ENCODE peak calls at places on chromosomes 6 and 20, in nine cellular contexts. One of them, this sample, is unnamed.

GRCh38 chr6:155163616-155164015 is 100.2 kb upstream of the CLDN20 start:
- DNase-seq in body of pancreas: no peak
- DNase-seq in uterus: no peak
- DNase-seq in pancreas: no peak
- DNase-seq in CD8-positive, alpha-beta T cell: no peak
- DNase-seq in A673: no peak
- DNase-seq in OCI-LY7: no peak
- DNase-seq in adrenal gland: no peak
- DNase-seq in small intestine: no peak
- DNase-seq in this sample: no peak

GRCh38 chr20:58614984-58615760 is 35.9 kb upstream of the STX16 start:
- DNase-seq in CD8-positive, alpha-beta T cell: no peak
- DNase-seq in adrenal gland: no peak
- DNase-seq in body of pancreas: no peak
- DNase-seq in A673: no peak
- DNase-seq in small intestine: no peak
- DNase-seq in OCI-LY7: no peak
- DNase-seq in pancreas: no peak
- DNase-seq in uterus: no peak
- DNase-seq in this sample: no peak

GRCh38 chr20:25054995-25055629 is 2.8 kb downstream of the ACSS1 start:
- DNase-seq in pancreas: peak; percentile 9
- DNase-seq in OCI-LY7: no peak
- DNase-seq in uterus: no peak
- DNase-seq in CD8-positive, alpha-beta T cell: no peak
- DNase-seq in A673: no peak
- DNase-seq in adrenal gland: peak; percentile 49
- DNase-seq in body of pancreas: no peak
- DNase-seq in small intestine: peak; percentile 61
- DNase-seq in this sample: no peak

GRCh38 chr6:117191448-117191847 is 73.9 kb upstream of the VGLL2 start:
- DNase-seq in A673: no peak
- DNase-seq in pancreas: no peak
- DNase-seq in small intestine: no peak
- DNase-seq in adrenal gland: no peak
- DNase-seq in CD8-positive, alpha-beta T cell: no peak
- DNase-seq in body of pancreas: no peak
- DNase-seq in OCI-LY7: no peak
- DNase-seq in uterus: no peak
- DNase-seq in this sample: no peak

GRCh38 chr6:152305672-152306071 is 331.5 kb downstream of the SYNE1 start:
- DNase-seq in adrenal gland: no peak
- DNase-seq in OCI-LY7: no peak
- DNase-seq in uterus: no peak
- DNase-seq in pancreas: no peak
- DNase-seq in CD8-positive, alpha-beta T cell: no peak
- DNase-seq in A673: no peak
- DNase-seq in small intestine: no peak
- DNase-seq in body of pancreas: no peak
- DNase-seq in this sample: no peak

GRCh38 chr6:162904069-162904663 is 176.4 kb downstream of the PACRG start:
- DNase-seq in small intestine: no peak
- DNase-seq in CD8-positive, alpha-beta T cell: no peak
- DNase-seq in pancreas: no peak
- DNase-seq in OCI-LY7: no peak
- DNase-seq in adrenal gland: no peak
- DNase-seq in body of pancreas: no peak
- DNase-seq in uterus: no peak
- DNase-seq in A673: no peak
- DNase-seq in this sample: no peak

GRCh38 chr6:161748535-161749386 is 474.9 kb upstream of the AGPAT4 start:
- DNase-seq in A673: peak; percentile 75
- DNase-seq in adrenal gland: peak; percentile 45
- DNase-seq in CD8-positive, alpha-beta T cell: no peak
- DNase-seq in OCI-LY7: peak; percentile 19
- DNase-seq in small intestine: peak; percentile 43
- DNase-seq in pancreas: peak; percentile 73
- DNase-seq in body of pancreas: peak; percentile 48
- DNase-seq in uterus: no peak
- DNase-seq in this sample: no peak

GRCh38 chr20:11278461-11278860 is 604.7 kb upstream of the JAG1 start:
- DNase-seq in body of pancreas: no peak
- DNase-seq in uterus: no peak
- DNase-seq in A673: no peak
- DNase-seq in pancreas: no peak
- DNase-seq in CD8-positive, alpha-beta T cell: no peak
- DNase-seq in OCI-LY7: no peak
- DNase-seq in small intestine: no peak
- DNase-seq in adrenal gland: no peak
- DNase-seq in this sample: no peak

GRCh38 chr6:116405147-116405546 is 34.4 kb downstream of the DSE start:
- DNase-seq in CD8-positive, alpha-beta T cell: no peak
- DNase-seq in OCI-LY7: peak; percentile 89
- DNase-seq in small intestine: no peak
- DNase-seq in pancreas: no peak
- DNase-seq in uterus: peak; percentile 30
- DNase-seq in A673: no peak
- DNase-seq in adrenal gland: no peak
- DNase-seq in body of pancreas: no peak
- DNase-seq in this sample: no peak

GRCh38 chr6:159023893-159024292 is 20.9 kb downstream of the TAGAP start:
- DNase-seq in body of pancreas: no peak
- DNase-seq in CD8-positive, alpha-beta T cell: no peak
- DNase-seq in small intestine: no peak
- DNase-seq in uterus: no peak
- DNase-seq in pancreas: no peak
- DNase-seq in adrenal gland: no peak
- DNase-seq in OCI-LY7: no peak
- DNase-seq in A673: no peak
- DNase-seq in this sample: no peak

GRCh38 chr6:143936986-143937765 is 70.9 kb downstream of the PLAGL1 start:
- DNase-seq in uterus: no peak
- DNase-seq in adrenal gland: no peak
- DNase-seq in body of pancreas: no peak
- DNase-seq in pancreas: no peak
- DNase-seq in OCI-LY7: no peak
- DNase-seq in small intestine: no peak
- DNase-seq in A673: no peak
- DNase-seq in CD8-positive, alpha-beta T cell: no peak
- DNase-seq in this sample: no peak

GRCh38 chr6:10837692-10837996 is 695 bp downstream of the MAK start:
- DNase-seq in small intestine: no peak
- DNase-seq in OCI-LY7: no peak
- DNase-seq in body of pancreas: peak; percentile 4
- DNase-seq in CD8-positive, alpha-beta T cell: no peak
- DNase-seq in uterus: no peak
- DNase-seq in A673: peak; percentile 27
- DNase-seq in pancreas: peak; percentile 61
- DNase-seq in adrenal gland: no peak
- DNase-seq in this sample: no peak

GRCh38 chr20:4509825-4510522 is 211.7 kb upstream of the PRND start:
- DNase-seq in A673: peak; percentile 55
- DNase-seq in body of pancreas: no peak
- DNase-seq in CD8-positive, alpha-beta T cell: no peak
- DNase-seq in pancreas: no peak
- DNase-seq in adrenal gland: no peak
- DNase-seq in small intestine: no peak
- DNase-seq in OCI-LY7: no peak
- DNase-seq in uterus: no peak
- DNase-seq in this sample: no peak

GRCh38 chr20:428658-429200 is 20.6 kb downstream of the RBCK1 start:
- DNase-seq in body of pancreas: no peak
- DNase-seq in adrenal gland: no peak
- DNase-seq in A673: no peak
- DNase-seq in uterus: no peak
- DNase-seq in OCI-LY7: no peak
- DNase-seq in pancreas: peak; percentile 53
- DNase-seq in CD8-positive, alpha-beta T cell: no peak
- DNase-seq in small intestine: no peak
- DNase-seq in this sample: no peak

GRCh38 chr6:20655317-20655716 is 121.1 kb downstream of the CDKAL1 start:
- DNase-seq in adrenal gland: no peak
- DNase-seq in CD8-positive, alpha-beta T cell: no peak
- DNase-seq in pancreas: no peak
- DNase-seq in OCI-LY7: no peak
- DNase-seq in uterus: no peak
- DNase-seq in small intestine: no peak
- DNase-seq in A673: no peak
- DNase-seq in body of pancreas: no peak
- DNase-seq in this sample: no peak

GRCh38 chr20:52649727-52650126 is 322.4 kb upstream of the TSHZ2 start:
- DNase-seq in body of pancreas: no peak
- DNase-seq in uterus: no peak
- DNase-seq in CD8-positive, alpha-beta T cell: no peak
- DNase-seq in small intestine: no peak
- DNase-seq in adrenal gland: no peak
- DNase-seq in OCI-LY7: no peak
- DNase-seq in pancreas: no peak
- DNase-seq in A673: no peak
- DNase-seq in this sample: no peak

GRCh38 chr6:30207619-30208295 is 5.4 kb downstream of the TRIM26 start:
- DNase-seq in pancreas: no peak
- DNase-seq in adrenal gland: no peak
- DNase-seq in small intestine: no peak
- DNase-seq in CD8-positive, alpha-beta T cell: no peak
- DNase-seq in A673: no peak
- DNase-seq in body of pancreas: no peak
- DNase-seq in uterus: no peak
- DNase-seq in OCI-LY7: no peak
- DNase-seq in this sample: no peak

GRCh38 chr20:47885909-47886453 is 100.7 kb upstream of the SULF2 start:
- DNase-seq in pancreas: no peak
- DNase-seq in A673: no peak
- DNase-seq in body of pancreas: no peak
- DNase-seq in OCI-LY7: no peak
- DNase-seq in adrenal gland: no peak
- DNase-seq in CD8-positive, alpha-beta T cell: no peak
- DNase-seq in small intestine: no peak
- DNase-seq in uterus: no peak
- DNase-seq in this sample: no peak

GRCh38 chr6:20263059-20263458 is 50.8 kb upstream of the MBOAT1 start:
- DNase-seq in small intestine: no peak
- DNase-seq in body of pancreas: no peak
- DNase-seq in adrenal gland: no peak
- DNase-seq in OCI-LY7: no peak
- DNase-seq in CD8-positive, alpha-beta T cell: no peak
- DNase-seq in A673: no peak
- DNase-seq in pancreas: no peak
- DNase-seq in uterus: no peak
- DNase-seq in this sample: no peak

GRCh38 chr6:79269877-79270276 is 35.4 kb upstream of the HMGN3 start:
- DNase-seq in adrenal gland: peak; percentile 7
- DNase-seq in body of pancreas: peak; percentile 5
- DNase-seq in pancreas: no peak
- DNase-seq in OCI-LY7: no peak
- DNase-seq in CD8-positive, alpha-beta T cell: no peak
- DNase-seq in uterus: no peak
- DNase-seq in A673: no peak
- DNase-seq in small intestine: peak; percentile 18
- DNase-seq in this sample: no peak

DNA sequence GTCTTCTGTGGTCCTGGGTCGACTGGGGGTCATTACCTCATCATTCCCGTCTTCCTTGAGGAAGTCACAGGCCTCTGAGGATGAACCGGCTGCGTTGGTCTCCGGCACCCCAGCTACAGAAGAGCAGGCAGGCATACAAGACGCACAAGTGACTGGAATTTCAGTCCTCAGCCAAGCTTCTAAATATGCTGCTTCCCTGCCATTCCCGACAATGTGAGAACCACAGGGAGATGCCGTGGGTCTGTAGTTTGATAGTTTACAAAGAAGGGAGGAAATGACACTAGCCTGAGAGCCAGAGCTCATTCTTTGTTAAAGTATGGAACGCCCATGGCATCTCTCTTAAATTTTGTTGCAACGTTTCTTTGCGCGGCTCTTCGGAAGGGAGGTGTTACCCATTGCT is 25.7 kb downstream of the HEBP2 start:
- DNase-seq in CD8-positive, alpha-beta T cell: no peak
- DNase-seq in OCI-LY7: no peak
- DNase-seq in A673: no peak
- DNase-seq in pancreas: no peak
- DNase-seq in body of pancreas: no peak
- DNase-seq in small intestine: no peak
- DNase-seq in uterus: no peak
- DNase-seq in adrenal gland: no peak
- DNase-seq in this sample: no peak
- H3K4me1 ChIP-seq in CD8-positive, alpha-beta T cell: no peaks in the 10 kb centered on the region
- H3K4me1 ChIP-seq in OCI-LY7: no peaks in the 10 kb centered on the region
- H3K4me1 ChIP-seq in A673: no peaks in the 10 kb centered on the region
- H3K4me1 ChIP-seq in pancreas: no peaks in the 10 kb centered on the region
- H3K4me1 ChIP-seq in body of pancreas: no peaks in the 10 kb centered on the region
- H3K4me1 ChIP-seq in small intestine: no peaks in the 10 kb centered on the region
- H3K4me1 ChIP-seq in uterus: no peaks in the 10 kb centered on the region
- H3K4me1 ChIP-seq in adrenal gland: no peaks in the 10 kb centered on the region
- H3K4me1 ChIP-seq in this sample: peaks cover 5% of the 10 kb centered on the region

DNA sequence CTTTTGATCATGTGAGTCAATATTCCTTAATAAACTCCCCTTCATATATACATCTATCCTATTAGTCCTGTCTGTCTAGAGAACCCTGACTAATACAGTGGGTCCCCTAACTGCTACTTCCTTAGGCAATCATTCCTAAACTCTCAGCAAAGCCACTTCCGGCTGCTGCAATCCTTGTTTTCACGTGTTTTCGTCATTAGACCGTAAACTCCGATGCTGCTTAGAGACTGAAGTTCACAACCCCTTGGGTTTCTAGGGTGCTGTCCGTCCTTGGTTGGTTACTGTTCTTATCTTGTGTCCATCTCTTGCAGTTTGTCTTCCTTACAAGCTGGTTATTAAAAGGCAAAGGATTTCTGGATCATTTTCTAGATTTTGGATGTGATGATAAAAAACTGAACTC is 106.4 kb downstream of the GMPR start:
- DNase-seq in adrenal gland: no peak
- DNase-seq in uterus: no peak
- DNase-seq in CD8-positive, alpha-beta T cell: no peak
- DNase-seq in pancreas: no peak
- DNase-seq in small intestine: no peak
- DNase-seq in OCI-LY7: no peak
- DNase-seq in A673: no peak
- DNase-seq in body of pancreas: no peak
- DNase-seq in this sample: no peak
- H3K27ac ChIP-seq in adrenal gland: peak overlapping the region; percentile 78
- H3K27ac ChIP-seq in uterus: peak overlapping the region; percentile 72
- H3K27ac ChIP-seq in CD8-positive, alpha-beta T cell: no peak overlapping the region
- H3K27ac ChIP-seq in pancreas: no peak overlapping the region
- H3K27ac ChIP-seq in small intestine: no peak overlapping the region
- H3K27ac ChIP-seq in OCI-LY7: no peak overlapping the region
- H3K27ac ChIP-seq in A673: peak overlapping the region; percentile 66
- H3K27ac ChIP-seq in body of pancreas: no peak overlapping the region
- H3K27ac ChIP-seq in this sample: no peak overlapping the region

GRCh38 chr6:17666646-17667045 is 40.1 kb downstream of the NUP153 start:
- DNase-seq in small intestine: no peak
- DNase-seq in pancreas: no peak
- DNase-seq in A673: no peak
- DNase-seq in body of pancreas: no peak
- DNase-seq in CD8-positive, alpha-beta T cell: no peak
- DNase-seq in uterus: no peak
- DNase-seq in adrenal gland: no peak
- DNase-seq in OCI-LY7: no peak
- DNase-seq in this sample: no peak
- H3K36me3 ChIP-seq in small intestine: peaks cover 2% of the 10 kb centered on the region
- H3K36me3 ChIP-seq in pancreas: peaks cover 50% of the 10 kb centered on the region
- H3K36me3 ChIP-seq in A673: peaks cover 95% of the 10 kb centered on the region
- H3K36me3 ChIP-seq in body of pancreas: peaks cover 9% of the 10 kb centered on the region
- H3K36me3 ChIP-seq in CD8-positive, alpha-beta T cell: peaks cover 27% of the 10 kb centered on the region
- H3K36me3 ChIP-seq in uterus: no peaks in the 10 kb centered on the region
- H3K36me3 ChIP-seq in adrenal gland: peaks cover 43% of the 10 kb centered on the region
- H3K36me3 ChIP-seq in OCI-LY7: peaks cover 100% of the 10 kb centered on the region
- H3K36me3 ChIP-seq in this sample: peaks cover 13% of the 10 kb centered on the region

GRCh38 chr6:35181933-35182612 is 31.7 kb upstream of the SCUBE3 start:
- DNase-seq in body of pancreas: peak; percentile 30
- DNase-seq in pancreas: peak; percentile 61
- DNase-seq in adrenal gland: peak; percentile 80
- DNase-seq in A673: peak; percentile 72
- DNase-seq in small intestine: peak; percentile 92
- DNase-seq in CD8-positive, alpha-beta T cell: no peak
- DNase-seq in uterus: peak; percentile 31
- DNase-seq in OCI-LY7: no peak
- DNase-seq in this sample: peak; percentile 73
- H3K4me1 ChIP-seq in body of pancreas: peaks cover 6% of the 10 kb centered on the region
- H3K4me1 ChIP-seq in pancreas: no peaks in the 10 kb centered on the region
- H3K4me1 ChIP-seq in adrenal gland: peaks cover 18% of the 10 kb centered on the region
- H3K4me1 ChIP-seq in A673: peaks cover 10% of the 10 kb centered on the region
- H3K4me1 ChIP-seq in small intestine: peaks cover 4% of the 10 kb centered on the region
- H3K4me1 ChIP-seq in CD8-positive, alpha-beta T cell: no peaks in the 10 kb centered on the region
- H3K4me1 ChIP-seq in uterus: no peaks in the 10 kb centered on the region
- H3K4me1 ChIP-seq in OCI-LY7: no peaks in the 10 kb centered on the region
- H3K4me1 ChIP-seq in this sample: peaks cover 7% of the 10 kb centered on the region